ENCODE peak calls at places on chromosomes 13 and 19, in ten cellular contexts. Y, G, H, R, C, I, B, Z, N and M are unnamed samples. For H3K4me1, the result is how much of the 10 kb centered on the place peaks cover.

GRCh38 chr19:45999653-46000121 is 4.4 kb downstream of the CCDC61 start:
- DNase-seq in Y (no peak), G (no peak), H (peak), R (no peak), C (peak), I (no peak), B (no peak), Z (peak), N (no peak), M (no peak)

GRCh38 chr13:71290963-71291937 is 575.8 kb downstream of the DACH1 start:
- DNase-seq in Y (no peak), G (no peak), H (peak), R (peak), C (no peak), I (no peak), B (peak), Z (peak), N (peak), M (no peak)

GRCh38 chr13:50589651-50590054 is 253.8 kb downstream of the DLEU7 start:
- DNase-seq in Y (no peak), G (no peak), H (no peak), R (no peak), C (no peak), I (no peak), B (no peak), Z (no peak), N (no peak), M (no peak)

GRCh38 chr13:30421093-30422055 is 919 bp upstream of the UBE2L5 start:
- DNase-seq in Y (peak), G (peak), H (peak), R (peak), C (peak), I (peak), B (peak), Z (peak), N (peak), M (peak)

GRCh38 chr13:97339019-97339988 is 94.7 kb upstream of the RAP2A start:
- DNase-seq in Y (peak), G (no peak), H (peak), R (peak), C (no peak), I (no peak), B (no peak), Z (peak), N (peak), M (peak)

GRCh38 chr13:40776681-40777165 is 5.7 kb upstream of the MRPS31 start:
- DNase-seq in Y (no peak), G (no peak), H (peak), R (no peak), C (peak), I (no peak), B (no peak), Z (no peak), N (no peak), M (no peak)

GRCh38 chr13:34414616-34415015 is 527.5 kb upstream of the NBEA start:
- DNase-seq in Y (no peak), G (no peak), H (no peak), R (no peak), C (no peak), I (no peak), B (no peak), Z (no peak), N (no peak), M (no peak)

GRCh38 chr13:98488736-98489135 is 88.2 kb downstream of the STK24 start:
- DNase-seq in Y (no peak), G (no peak), H (no peak), R (no peak), C (no peak), I (no peak), B (no peak), Z (no peak), N (no peak), M (no peak)

GRCh38 chr19:5026706-5027273 is 57.9 kb downstream of the KDM4B start:
- DNase-seq in Y (no peak), G (no peak), H (no peak), R (no peak), C (no peak), I (no peak), B (no peak), Z (no peak), N (no peak), M (no peak)

GRCh38 chr13:109743706-109744453 is 42.5 kb downstream of the IRS2 start:
- DNase-seq in Y (no peak), G (peak), H (peak), R (no peak), C (no peak), I (no peak), B (no peak), Z (peak), N (no peak), M (no peak)

GRCh38 chr13:40125336-40125735 is 469.9 kb downstream of the COG6 start:
- DNase-seq in Y (no peak), G (no peak), H (no peak), R (no peak), C (no peak), I (no peak), B (no peak), Z (no peak), N (no peak), M (no peak)

GRCh38 chr19:47427241-47428176 is 8.2 kb upstream of the MEIS3 start:
- DNase-seq in Y (no peak), G (peak), H (peak), R (peak), C (no peak), I (peak), B (peak), Z (peak), N (peak), M (no peak)

GRCh38 chr13:50686547-50686946 is 156.9 kb downstream of the DLEU7 start:
- DNase-seq in Y (no peak), G (no peak), H (no peak), R (no peak), C (no peak), I (no peak), B (no peak), Z (no peak), N (no peak), M (no peak)

DNA sequence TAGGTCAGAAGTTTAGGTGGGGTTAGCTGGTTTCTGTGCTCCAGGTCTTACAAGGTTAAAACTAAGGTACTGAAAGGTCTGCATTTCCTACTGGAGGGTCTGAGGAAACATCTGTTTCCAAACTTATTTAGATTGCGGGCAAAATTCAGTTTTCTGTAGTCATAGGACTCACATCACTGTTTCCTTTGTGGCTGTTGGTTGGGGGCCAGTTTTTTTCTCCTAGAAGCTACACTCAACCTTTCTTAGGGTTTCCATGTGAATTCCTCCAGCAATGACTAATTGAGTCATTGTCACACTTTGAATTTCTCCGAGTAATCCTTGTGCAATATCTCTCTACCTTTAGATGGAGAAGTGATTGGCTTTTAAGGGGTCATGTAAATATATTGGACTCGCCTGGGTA is 773.4 kb upstream of the SLITRK1 start:
- DNase-seq in Y (no peak), G (no peak), H (no peak), R (no peak), C (no peak), I (no peak), B (no peak), Z (no peak), N (no peak), M (no peak)
- H3K4me1 ChIP-seq in Y (under half), G (under half), H (under half), R (under half), C (under half), I (under half), B (under half), Z (under half), N (under half), M (under half)

GRCh38 chr19:10577951-10578350 is 9.2 kb downstream of the AP1M2 start:
- DNase-seq in Y (no peak), G (no peak), H (no peak), R (no peak), C (no peak), I (no peak), B (no peak), Z (no peak), N (no peak), M (no peak)
- H3K4me3 ChIP-seq in Y (no peak), G (no peak), H (no peak), R (no peak), C (no peak), I (no peak), B (no peak), Z (no peak), N (no peak), M (no peak)

DNA sequence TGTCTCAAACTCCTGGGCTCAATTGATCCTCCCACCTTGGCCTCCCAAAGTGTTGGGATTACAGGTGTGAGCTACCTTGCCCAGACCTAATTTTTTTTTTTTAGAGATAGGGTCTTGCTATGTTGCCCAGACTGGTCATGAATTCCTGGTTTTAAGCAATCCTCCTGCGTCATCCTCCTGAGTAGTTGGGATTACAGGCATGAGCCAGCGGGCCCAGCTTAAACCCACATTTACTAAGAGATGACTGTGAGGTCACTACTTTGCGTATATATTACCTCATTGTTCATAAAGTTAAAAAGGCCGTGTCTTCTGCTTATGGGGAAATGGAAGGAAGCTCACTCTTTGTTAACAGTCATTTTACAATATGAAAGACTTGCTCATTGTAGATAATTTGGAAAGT is 39.6 kb upstream of the C1QTNF9 start:
- DNase-seq in Y (no peak), G (no peak), H (no peak), R (no peak), C (no peak), I (no peak), B (no peak), Z (no peak), N (no peak), M (no peak)
- H3K27ac ChIP-seq in Y (no peak), G (no peak), H (no peak), R (peak), C (peak), I (peak), B (peak), Z (peak), N (peak), M (no peak)

DNA sequence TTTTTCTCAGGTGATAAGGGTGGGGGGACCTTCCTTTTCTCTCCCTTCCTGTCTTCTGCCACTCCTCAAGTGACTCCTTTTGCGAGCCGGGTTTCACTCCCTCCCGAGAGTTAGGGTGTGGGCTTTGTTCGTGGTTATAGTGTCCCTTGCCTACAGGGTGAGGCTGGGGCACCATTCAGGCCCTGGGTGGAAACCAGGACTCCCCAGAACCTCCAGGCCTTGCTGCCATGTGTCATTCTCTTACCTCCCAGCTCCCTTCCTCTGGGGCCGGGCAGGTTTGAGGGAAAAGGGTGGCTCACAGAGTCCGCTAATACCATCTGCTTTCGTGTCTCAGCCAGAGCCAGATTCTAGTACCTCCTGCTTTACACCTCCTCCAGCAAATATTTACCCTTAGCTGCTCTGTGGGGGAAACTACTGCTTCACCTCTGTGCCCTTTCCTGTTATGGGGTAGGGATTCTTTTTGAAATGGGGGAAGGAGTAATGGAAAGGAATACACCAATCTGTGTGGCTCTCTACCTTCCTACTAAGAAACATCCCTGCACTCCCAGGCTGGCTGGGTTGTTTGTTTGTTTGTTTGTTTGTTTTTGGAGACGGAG is 2.8 kb downstream of the ACTN4 start:
- DNase-seq in Y (no peak), G (no peak), H (peak), R (no peak), C (no peak), I (no peak), B (no peak), Z (no peak), N (no peak), M (no peak)
- H3K4me1 ChIP-seq in Y (half or more), G (half or more), H (under half), R (under half), C (half or more), I (half or more), B (half or more), Z (under half), N (under half), M (under half)